ENCODE peak calls at places on chromosomes 11 and 22, in seven cellular contexts. T is stimulated activated CD4-positive, alpha-beta T cell treated with anti-CD3 and anti-CD28 coated beads, Interleukin-12 subunit alpha, Interleukin-12 subunit beta, amount 100 ng/mL, for 4 hours; I is OCI-LY7; L is GM23338; F is Right ventricle myocardium inferior; V is cardiac fibroblast; A is GF-D8. Z is an unnamed sample.

GRCh38 chr11:80167766-80168165 is 726.9 kb upstream of the TENM4 start:
- DNase-seq in T (no peak), I (no peak), L (peak; percentile 34), F (no peak), V (peak; percentile 9), A (no peak), Z (no peak)

GRCh38 chr22:46934746-46935491 is 172.5 kb downstream of the TBC1D22A start:
- DNase-seq in T (no peak), I (no peak), L (no peak), F (peak; percentile 3), V (peak; percentile 82), A (no peak), Z (no peak)

GRCh38 chr22:50526849-50527801 is 1.7 kb upstream of the SCO2 start:
- DNase-seq in T (no peak), I (peak; percentile 60), L (peak; percentile 67), F (peak; percentile 83), V (peak; percentile 61), A (peak; percentile 33), Z (no peak)

GRCh38 chr11:65425971-65426838 is 3.6 kb downstream of the NEAT1 start:
- DNase-seq in T (no peak), I (peak; percentile 80), L (no peak), F (no peak), V (peak; percentile 78), A (peak; percentile 95), Z (peak; percentile 78)

GRCh38 chr22:35337932-35338331 is 38.2 kb downstream of the TOM1 start:
- DNase-seq in T (no peak), I (no peak), L (peak; percentile 54), F (peak; percentile 17), V (no peak), A (no peak), Z (no peak)

GRCh38 chr11:75275581-75275980 is 35.0 kb downstream of the TPBGL start:
- DNase-seq in T (peak; percentile 43), I (peak; percentile 87), L (peak; percentile 62), F (peak; percentile 88), V (no peak), A (peak; percentile 6), Z (peak; percentile 69)

GRCh38 chr11:37861671-37862070 is 1263.6 kb upstream of the RAG2 start:
- DNase-seq in T (no peak), I (no peak), L (no peak), F (no peak), V (no peak), A (no peak), Z (no peak)

GRCh38 chr11:58391879-58392278 is 14.8 kb downstream of the OR5B3 start:
- DNase-seq in T (no peak), I (no peak), L (no peak), F (no peak), V (no peak), A (no peak), Z (no peak)

GRCh38 chr11:64144587-64145295 is 21.2 kb downstream of the MACROD1 start:
- DNase-seq in T (no peak), I (no peak), L (no peak), F (no peak), V (no peak), A (no peak), Z (no peak)

GRCh38 chr22:47613606-47614350 is 851.3 kb downstream of the TBC1D22A start:
- DNase-seq in T (no peak), I (no peak), L (no peak), F (no peak), V (no peak), A (no peak), Z (no peak)

GRCh38 chr22:33932997-33933396 is 12.7 kb upstream of the LARGE1 start:
- DNase-seq in T (no peak), I (no peak), L (no peak), F (no peak), V (no peak), A (no peak), Z (no peak)

GRCh38 chr11:41050791-41051190 is 408.7 kb downstream of the LRRC4C start:
- DNase-seq in T (no peak), I (no peak), L (no peak), F (no peak), V (no peak), A (no peak), Z (no peak)

GRCh38 chr11:60119708-60120107 is 31.2 kb downstream of the MS4A2 start:
- DNase-seq in T (no peak), I (no peak), L (no peak), F (no peak), V (no peak), A (peak; percentile 25), Z (no peak)

GRCh38 chr11:64802370-64803162 is 448 bp downstream of the MAP4K2 start:
- DNase-seq in T (no peak), I (peak; percentile 78), L (peak; percentile 17), F (peak; percentile 65), V (no peak), A (no peak), Z (peak; percentile 12)

GRCh38 chr11:1228921-1229451 is 6.1 kb downstream of the MUC5B start:
- DNase-seq in T (no peak), I (no peak), L (peak; percentile 0), F (peak; percentile 48), V (no peak), A (no peak), Z (no peak)

GRCh38 chr11:36051235-36052072 is 107.6 kb downstream of the LDLRAD3 start:
- DNase-seq in T (no peak), I (no peak), L (peak; percentile 13), F (no peak), V (no peak), A (no peak), Z (no peak)

GRCh38 chr11:24253237-24253760 is 243.6 kb upstream of the LUZP2 start:
- DNase-seq in T (no peak), I (no peak), L (no peak), F (no peak), V (no peak), A (no peak), Z (no peak)

GRCh38 chr22:37631448-37632173 is 7.9 kb upstream of the SH3BP1 start:
- DNase-seq in T (no peak), I (no peak), L (no peak), F (peak; percentile 69), V (no peak), A (no peak), Z (peak; percentile 77)

GRCh38 chr22:39665661-39666431 is 95.3 kb downstream of the CACNA1I start:
- DNase-seq in T (no peak), I (no peak), L (no peak), F (no peak), V (no peak), A (no peak), Z (no peak)

GRCh38 chr22:42797021-42797420 is 60.1 kb downstream of the ARFGAP3 start:
- DNase-seq in T (no peak), I (no peak), L (no peak), F (no peak), V (peak; percentile 67), A (peak; percentile 55), Z (peak; percentile 16)

GRCh38 chr11:64698427-64698826 is 24.6 kb downstream of the NRXN2 start:
- DNase-seq in T (no peak), I (no peak), L (no peak), F (no peak), V (no peak), A (no peak), Z (no peak)

GRCh38 chr11:118276422-118276821 is 12.3 kb upstream of the MPZL2 start:
- DNase-seq in T (no peak), I (no peak), L (no peak), F (no peak), V (no peak), A (no peak), Z (no peak)

GRCh38 chr11:59207988-59208432 is 4.7 kb downstream of the MPEG1 start:
- DNase-seq in T (peak; percentile 27), I (peak; percentile 68), L (peak; percentile 81), F (no peak), V (peak; percentile 81), A (no peak), Z (peak; percentile 19)

GRCh38 chr11:129814244-129814992 is 1.2 kb upstream of the TMEM45B start:
- DNase-seq in T (peak; percentile 69), I (peak; percentile 27), L (peak; percentile 45), F (peak; percentile 56), V (no peak), A (peak; percentile 31), Z (peak; percentile 68)